ENCODE peak calls at places on chromosomes 1 and 21, in seven cellular contexts. D is thyroid gland, M is fibroblast of lung, T is hepatocyte, C is IMR-90, R is transverse colon, X is left ventricle myocardium inferior. U is an unnamed sample. For H3K4me1, the result is how much of the 10 kb centered on the place peaks cover.

GRCh38 chr1:240831191-240831631 is 219.3 kb upstream of the GREM2 start:
- DNase-seq in M (peak), C (peak), T (no peak), X (no peak), R (no peak), D (no peak), U (peak)

GRCh38 chr1:153679337-153680119 is 1.0 kb downstream of the NPR1 start:
- DNase-seq in T (peak), R (no peak), X (peak), M (no peak), D (no peak), C (no peak), U (no peak)

GRCh38 chr1:180921891-180922636 is 9.4 kb downstream of the KIAA1614 start:
- DNase-seq in D (no peak), C (no peak), R (no peak), M (no peak), T (no peak), X (no peak), U (no peak)

GRCh38 chr1:1881727-1882126 is 9.2 kb downstream of the GNB1 start:
- DNase-seq in M (no peak), X (no peak), R (peak), D (no peak), C (no peak), T (no peak), U (no peak)

GRCh38 chr1:103514920-103515503 is 10.5 kb upstream of the RNPC3 start:
- DNase-seq in T (peak), M (peak), R (no peak), C (peak), D (no peak), X (no peak), U (no peak)

GRCh38 chr1:161420763-161421455 is 53.2 kb upstream of the CFAP126 start:
- DNase-seq in C (peak), D (no peak), X (no peak), R (no peak), M (peak), T (peak), U (no peak)

GRCh38 chr1:15934211-15935055 is 41.5 kb downstream of the ZBTB17 start:
- DNase-seq in M (no peak), R (no peak), D (no peak), T (no peak), C (no peak), X (no peak), U (no peak)

GRCh38 chr1:204431310-204432184 is 19.9 kb upstream of the PPP1R15B start:
- DNase-seq in C (peak), R (peak), T (peak), X (peak), M (peak), D (peak), U (no peak)

GRCh38 chr1:81114191-81114590 is 686.5 kb upstream of the ADGRL2 start:
- DNase-seq in D (no peak), M (no peak), R (no peak), T (no peak), X (no peak), C (no peak), U (no peak)

GRCh38 chr1:198245379-198245778 is 88.6 kb downstream of the NEK7 start:
- DNase-seq in R (no peak), M (no peak), C (no peak), T (no peak), D (no peak), X (peak), U (no peak)

GRCh38 chr1:170044187-170044586 is 30.3 kb downstream of the KIFAP3 start:
- DNase-seq in T (no peak), M (no peak), X (no peak), D (no peak), C (peak), R (no peak), U (no peak)

GRCh38 chr1:227559926-227560325 is 3.4 kb upstream of the ZNF678 start:
- DNase-seq in T (no peak), X (no peak), C (no peak), D (no peak), R (no peak), M (no peak), U (no peak)

GRCh38 chr1:53107570-53108322 is 34.7 kb downstream of the SLC1A7 start:
- DNase-seq in M (peak), D (no peak), R (no peak), X (no peak), C (peak), T (peak), U (no peak)

GRCh38 chr1:26971590-26971989 is 11.3 kb upstream of the KDF1 start:
- DNase-seq in D (no peak), M (no peak), C (no peak), T (no peak), X (no peak), R (no peak), U (no peak)
- H3K4me1 ChIP-seq in D (under half), M (under half), C (under half), T (under half), X (under half), R (under half), U (under half)

DNA sequence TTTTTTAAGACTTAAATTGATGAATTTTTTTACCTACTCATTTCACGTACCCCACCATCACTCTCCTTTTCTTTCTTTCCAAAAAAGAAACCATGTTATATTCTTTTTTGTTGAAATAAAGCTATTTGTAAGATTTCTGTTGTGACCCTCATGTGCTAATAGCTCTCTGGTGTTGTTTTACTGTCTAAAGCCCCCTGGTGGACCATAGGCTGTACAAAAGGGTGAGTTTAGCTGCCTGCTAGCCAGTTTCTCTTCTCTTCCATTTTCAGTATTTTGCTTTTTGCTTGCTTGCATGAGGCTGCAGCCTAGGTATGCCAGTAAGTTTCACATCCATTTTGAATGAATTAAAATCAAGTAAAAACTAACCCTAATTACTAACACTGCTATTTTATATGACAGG is 15.6 kb upstream of the VAMP3 start:
- DNase-seq in C (peak), M (peak), T (no peak), D (no peak), X (no peak), R (no peak), U (no peak)
- TF ChIP-seq CTCF in C (peak), M (peak), T (peak), D (no peak), X (no peak), R (no peak), U (peak)

DNA sequence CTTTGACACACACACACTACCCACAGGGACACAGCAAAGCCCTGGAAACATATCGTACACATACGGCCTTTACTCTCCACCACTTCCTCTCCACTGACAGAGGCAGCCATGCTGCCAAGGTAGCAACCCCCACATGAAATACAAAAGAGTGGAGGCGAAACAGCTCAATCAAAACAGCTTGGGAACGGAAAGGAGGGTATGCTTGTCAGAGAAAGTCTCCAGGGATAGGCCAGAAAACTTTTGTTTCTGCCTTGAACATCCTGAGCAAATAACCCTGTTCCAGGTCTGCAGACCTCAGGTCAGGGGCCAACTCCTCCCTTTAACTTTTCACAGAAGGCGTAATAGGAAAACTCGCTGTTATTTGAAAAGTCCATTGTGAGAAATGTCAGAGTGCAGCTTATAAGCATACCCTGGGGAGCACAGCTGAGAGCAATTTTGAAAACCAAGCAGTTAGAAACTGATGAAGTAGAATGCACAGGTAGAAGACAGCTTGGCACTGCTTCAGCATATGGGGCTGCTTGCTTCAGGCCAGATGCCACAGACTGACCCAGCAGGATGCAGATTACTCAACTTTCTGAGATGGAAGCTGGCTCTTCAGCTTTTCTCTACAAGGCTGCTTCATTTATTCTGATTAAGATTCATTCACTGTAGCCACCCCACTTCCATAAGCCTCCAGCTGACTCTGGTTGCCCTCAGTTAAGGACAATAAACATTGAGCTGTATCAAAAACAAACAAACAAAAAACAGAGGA is 18.0 kb downstream of the KIAA0319L start:
- DNase-seq in R (no peak), T (no peak), X (no peak), D (peak), M (no peak), C (no peak), U (no peak)
- H3K4me1 ChIP-seq in R (under half), T (under half), X (half or more), D (under half), M (under half), C (under half), U (under half)

GRCh38 chr21:43286196-43286595 is 117.4 kb downstream of the CRYAA start:
- DNase-seq in D (no peak), X (no peak), C (no peak), M (no peak), T (no peak), R (no peak), U (peak)

GRCh38 chr21:43283136-43283924 is 114.5 kb downstream of the CRYAA start:
- DNase-seq in D (no peak), X (peak), M (no peak), T (no peak), R (no peak), C (no peak), U (no peak)

GRCh38 chr21:43284238-43284637 is 115.4 kb downstream of the CRYAA start:
- DNase-seq in M (no peak), R (no peak), T (no peak), C (no peak), D (no peak), X (no peak), U (no peak)

GRCh38 chr21:43282358-43283120 is 113.7 kb downstream of the CRYAA start:
- DNase-seq in C (no peak), R (no peak), D (no peak), M (no peak), T (no peak), X (peak), U (no peak)

GRCh38 chr21:43284700-43285099 is 115.9 kb downstream of the CRYAA start:
- DNase-seq in X (no peak), R (no peak), C (no peak), M (no peak), T (no peak), D (no peak), U (no peak)
- TF ChIP-seq CTCF in X (no peak), R (no peak), C (no peak), M (no peak), T (no peak), D (no peak), U (no peak)

DNA sequence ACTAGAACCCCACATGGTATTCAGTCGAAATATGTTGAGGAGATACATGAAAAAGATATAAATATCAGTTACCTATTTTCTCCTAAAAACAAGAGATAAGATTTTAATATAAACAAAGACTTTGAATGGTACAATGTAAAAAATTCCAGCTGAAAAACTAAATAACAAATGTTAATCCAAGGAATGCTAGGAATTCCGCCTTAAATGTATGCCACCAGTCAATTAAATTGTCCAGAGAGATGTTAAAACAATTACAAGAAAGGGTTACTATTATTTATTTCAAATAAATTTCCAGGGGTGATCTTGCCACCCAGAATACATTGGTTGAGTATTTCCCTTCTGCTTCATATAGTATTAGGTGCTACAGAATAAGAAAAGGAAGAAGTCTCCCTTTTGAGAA is 4.2 kb downstream of the ADSS2 start:
- DNase-seq in M (no peak), R (no peak), C (no peak), D (no peak), T (no peak), X (no peak), U (no peak)
- H3K4me1 ChIP-seq in M (under half), R (under half), C (under half), D (under half), T (under half), X (half or more), U (under half)

GRCh38 chr1:209590405-209590804 is 6.9 kb downstream of the CAMK1G start:
- DNase-seq in T (peak), R (no peak), D (peak), M (peak), C (no peak), X (no peak), U (no peak)
- TF ChIP-seq CTCF in T (peak), R (peak), D (peak), M (no peak), C (peak), X (peak), U (no peak)

DNA sequence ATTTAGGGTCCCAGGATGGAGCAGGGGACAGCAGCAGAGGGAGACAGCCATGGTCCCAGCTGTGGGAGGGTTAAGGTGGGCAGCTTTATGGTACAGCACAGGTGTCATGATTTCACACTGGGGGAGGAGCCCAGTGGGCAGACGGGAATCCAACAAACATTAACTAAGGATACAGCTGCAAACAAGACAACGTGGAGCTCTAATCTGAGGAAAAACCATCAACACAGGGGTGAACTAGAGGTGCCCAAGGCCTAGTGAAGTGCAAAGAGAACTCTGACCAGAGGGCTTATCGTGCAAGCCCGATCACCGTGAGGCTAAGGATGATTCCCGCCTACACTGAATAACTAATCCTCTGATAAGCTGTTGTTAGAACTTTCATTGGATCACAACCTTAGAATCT is 18.7 kb downstream of the ECE1 start:
- DNase-seq in C (no peak), M (no peak), T (peak), D (no peak), R (no peak), X (no peak), U (no peak)
- H3K4me1 ChIP-seq in C (under half), M (under half), T (under half), D (under half), R (under half), X (half or more), U (under half)

GRCh38 chr1:177355575-177355974 is 184.8 kb downstream of the BRINP2 start:
- DNase-seq in X (no peak), C (peak), M (peak), T (peak), D (no peak), R (peak), U (no peak)
- TF ChIP-seq CTCF in X (peak), C (peak), M (peak), T (peak), D (peak), R (peak), U (peak)